ENCODE peak calls at places on chromosomes 2 and 18, in five cellular contexts. One of them, this sample, is unnamed.

GRCh38 chr2:27885656-27886055 is 4.5 kb downstream of the RBKS start:
- DNase-seq in HCT116: no peak
- DNase-seq in K562: no peak
- DNase-seq in H1: no peak
- DNase-seq in GM12878: no peak
- DNase-seq in this sample: no peak

GRCh38 chr2:144776766-144777165 is 256.8 kb upstream of the ZEB2 start:
- DNase-seq in HCT116: no peak
- DNase-seq in K562: no peak
- DNase-seq in H1: no peak
- DNase-seq in GM12878: no peak
- DNase-seq in this sample: no peak

GRCh38 chr2:47485751-47486300 is 82.9 kb downstream of the MSH2 start:
- DNase-seq in HCT116: no peak
- DNase-seq in K562: no peak
- DNase-seq in H1: no peak
- DNase-seq in GM12878: no peak
- DNase-seq in this sample: no peak

GRCh38 chr2:112783187-112783721 is 1.0 kb downstream of the IL1A start:
- DNase-seq in HCT116: no peak
- DNase-seq in K562: no peak
- DNase-seq in H1: no peak
- DNase-seq in GM12878: no peak
- DNase-seq in this sample: no peak

GRCh38 chr2:102664439-102665042 is 45.2 kb downstream of the SLC9A2 start:
- DNase-seq in HCT116: peak
- DNase-seq in K562: peak
- DNase-seq in H1: no peak
- DNase-seq in GM12878: peak
- DNase-seq in this sample: peak

GRCh38 chr2:177148477-177149154 is 64.0 kb upstream of the HNRNPA3 start:
- DNase-seq in HCT116: peak
- DNase-seq in K562: peak
- DNase-seq in H1: peak
- DNase-seq in GM12878: peak
- DNase-seq in this sample: peak

GRCh38 chr2:59754336-59754735 is 799.1 kb downstream of the BCL11A start:
- DNase-seq in HCT116: no peak
- DNase-seq in K562: no peak
- DNase-seq in H1: no peak
- DNase-seq in GM12878: no peak
- DNase-seq in this sample: no peak

GRCh38 chr18:673769-674168 is 16.3 kb downstream of the TYMS start:
- DNase-seq in HCT116: no peak
- DNase-seq in K562: no peak
- DNase-seq in H1: no peak
- DNase-seq in GM12878: no peak
- DNase-seq in this sample: no peak

GRCh38 chr2:77713412-77713811 is 191.2 kb upstream of the LRRTM4 start:
- DNase-seq in HCT116: no peak
- DNase-seq in K562: no peak
- DNase-seq in H1: no peak
- DNase-seq in GM12878: no peak
- DNase-seq in this sample: no peak

DNA sequence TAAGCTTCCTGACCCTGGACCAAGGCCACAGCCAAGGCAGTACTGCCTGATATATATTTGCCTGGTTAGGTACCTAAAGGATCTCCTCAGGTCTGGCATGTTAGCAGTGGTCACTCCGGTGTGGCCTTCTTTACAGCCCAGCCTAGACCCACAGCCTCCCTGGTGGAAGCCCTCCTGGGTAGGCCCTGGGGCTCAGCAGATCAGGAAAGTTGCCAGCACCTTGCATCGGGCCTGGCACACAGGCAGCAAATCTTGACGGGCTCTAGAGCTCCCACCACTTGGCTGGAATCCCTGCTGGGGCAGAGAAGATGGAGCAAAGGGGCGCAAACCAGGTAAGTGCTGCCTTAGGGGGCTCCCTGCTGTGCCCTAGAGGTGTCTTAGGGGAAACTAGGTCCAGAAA is 40.9 kb upstream of the ATP6V1B1 start:
- DNase-seq in HCT116: no peak
- DNase-seq in K562: no peak
- DNase-seq in H1: no peak
- DNase-seq in GM12878: no peak
- DNase-seq in this sample: no peak
- TF ChIP-seq SRF in HCT116: no peak
- TF ChIP-seq SRF in K562: no peak
- TF ChIP-seq SRF in H1: no peak
- TF ChIP-seq SRF in GM12878: no peak
- TF ChIP-seq SRF in this sample: no peak

DNA sequence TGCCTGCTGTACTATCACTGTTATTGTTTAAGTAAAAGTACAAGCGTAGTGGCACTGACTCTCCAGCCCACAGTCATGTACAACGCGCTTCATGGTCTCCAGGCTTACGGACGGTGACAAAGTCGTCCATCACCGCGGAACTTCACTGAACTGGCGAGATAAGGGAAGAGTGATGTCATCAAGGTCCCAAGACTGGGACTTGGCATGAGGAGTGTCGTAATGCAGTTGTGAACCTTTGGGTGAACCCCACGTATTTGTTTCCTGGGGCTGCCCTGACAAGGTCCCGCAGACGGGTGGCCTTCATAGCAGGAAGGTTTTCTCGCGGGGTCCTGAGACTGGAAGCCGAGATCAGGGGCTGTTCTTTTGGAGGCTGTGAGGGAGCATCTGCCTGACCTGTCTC is 17.3 kb downstream of the NFATC1 start:
- DNase-seq in HCT116: no peak
- DNase-seq in K562: peak
- DNase-seq in H1: no peak
- DNase-seq in GM12878: no peak
- DNase-seq in this sample: no peak
- TF ChIP-seq CEBPB in HCT116: no peak
- TF ChIP-seq CEBPB in K562: peak
- TF ChIP-seq CEBPB in H1: no peak
- TF ChIP-seq CEBPB in GM12878: no peak
- TF ChIP-seq CEBPB in this sample: no peak

GRCh38 chr2:186991766-186992417 is 142.9 kb upstream of the ZSWIM2 start:
- DNase-seq in HCT116: no peak
- DNase-seq in K562: no peak
- DNase-seq in H1: no peak
- DNase-seq in GM12878: no peak
- DNase-seq in this sample: no peak

GRCh38 chr2:186995092-186995491 is 146.1 kb upstream of the ZSWIM2 start:
- DNase-seq in HCT116: no peak
- DNase-seq in K562: no peak
- DNase-seq in H1: no peak
- DNase-seq in GM12878: no peak
- DNase-seq in this sample: no peak

GRCh38 chr2:186992597-186992996 is 143.6 kb upstream of the ZSWIM2 start:
- DNase-seq in HCT116: no peak
- DNase-seq in K562: no peak
- DNase-seq in H1: no peak
- DNase-seq in GM12878: no peak
- DNase-seq in this sample: no peak
- TF ChIP-seq SRF in HCT116: no peak
- TF ChIP-seq SRF in K562: no peak
- TF ChIP-seq SRF in H1: no peak
- TF ChIP-seq SRF in GM12878: no peak
- TF ChIP-seq SRF in this sample: no peak

GRCh38 chr18:45291616-45292612 is 323.4 kb upstream of the SLC14A2 start:
- DNase-seq in HCT116: no peak
- DNase-seq in K562: no peak
- DNase-seq in H1: no peak
- DNase-seq in GM12878: no peak
- DNase-seq in this sample: no peak

GRCh38 chr18:45287531-45287930 is 327.7 kb upstream of the SLC14A2 start:
- DNase-seq in HCT116: no peak
- DNase-seq in K562: no peak
- DNase-seq in H1: no peak
- DNase-seq in GM12878: no peak
- DNase-seq in this sample: no peak

GRCh38 chr18:45295388-45295787 is 319.9 kb upstream of the SLC14A2 start:
- DNase-seq in HCT116: no peak
- DNase-seq in K562: no peak
- DNase-seq in H1: no peak
- DNase-seq in GM12878: no peak
- DNase-seq in this sample: no peak

GRCh38 chr18:45285251-45285650 is 330.0 kb upstream of the SLC14A2 start:
- DNase-seq in HCT116: no peak
- DNase-seq in K562: no peak
- DNase-seq in H1: no peak
- DNase-seq in GM12878: no peak
- DNase-seq in this sample: no peak

GRCh38 chr18:45290364-45290763 is 324.9 kb upstream of the SLC14A2 start:
- DNase-seq in HCT116: no peak
- DNase-seq in K562: no peak
- DNase-seq in H1: no peak
- DNase-seq in GM12878: no peak
- DNase-seq in this sample: no peak
- TF ChIP-seq CEBPB in HCT116: no peak
- TF ChIP-seq CEBPB in K562: no peak
- TF ChIP-seq CEBPB in H1: no peak
- TF ChIP-seq CEBPB in GM12878: no peak
- TF ChIP-seq CEBPB in this sample: no peak

GRCh38 chr2:240917009-240917683 is 11.0 kb downstream of the CROCC2 start:
- DNase-seq in HCT116: no peak
- DNase-seq in K562: no peak
- DNase-seq in H1: no peak
- DNase-seq in GM12878: no peak
- DNase-seq in this sample: no peak
- TF ChIP-seq SRF in HCT116: no peak
- TF ChIP-seq SRF in K562: no peak
- TF ChIP-seq SRF in H1: no peak
- TF ChIP-seq SRF in GM12878: no peak
- TF ChIP-seq SRF in this sample: no peak

DNA sequence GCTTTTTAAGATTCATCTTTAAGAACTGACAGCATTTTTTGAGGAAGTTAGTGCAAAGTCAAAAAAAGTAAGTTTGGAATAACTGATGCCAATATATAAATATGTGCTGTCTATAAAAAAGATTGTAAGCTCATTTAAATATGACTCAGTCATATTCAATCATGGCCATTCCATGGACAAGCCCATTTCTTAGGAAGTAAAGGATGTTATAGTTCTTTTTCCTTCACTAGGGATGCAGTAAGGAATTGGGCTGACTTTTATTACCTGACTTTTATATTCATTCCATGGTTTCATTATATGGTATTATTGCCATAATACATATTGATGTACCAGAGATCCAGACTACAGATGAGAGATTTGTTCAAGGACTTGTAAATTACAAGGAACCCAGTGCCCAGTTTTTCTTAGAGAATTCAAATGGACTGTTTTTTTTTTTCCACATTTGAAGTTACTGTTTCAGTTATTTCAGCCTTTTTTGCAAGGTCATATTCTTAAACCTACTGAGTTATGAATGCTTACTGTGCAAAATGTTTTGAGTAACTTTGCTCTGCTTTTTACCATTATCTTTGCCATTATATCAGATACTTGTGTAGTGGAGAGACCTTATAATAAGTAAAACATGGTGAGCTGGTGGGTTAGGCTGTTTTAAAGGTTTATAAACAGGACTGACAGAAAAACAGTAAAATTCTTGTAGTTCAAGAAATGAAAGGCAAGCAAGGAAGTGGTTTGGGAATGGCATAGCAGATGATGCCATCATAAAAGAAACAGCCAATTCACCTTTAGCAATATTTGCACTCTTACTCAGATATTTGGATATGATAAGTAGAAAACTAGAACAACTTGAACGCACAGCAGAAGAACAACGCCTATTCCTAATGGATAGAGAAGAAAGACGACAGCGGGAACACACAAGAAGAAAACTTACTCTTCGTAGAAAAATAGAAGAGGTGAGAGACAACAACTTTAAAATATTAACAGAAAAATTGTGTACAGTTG is 7.6 kb downstream of the FSIP2 start:
- DNase-seq in HCT116: no peak
- DNase-seq in K562: no peak
- DNase-seq in H1: no peak
- DNase-seq in GM12878: no peak
- DNase-seq in this sample: peak
- TF ChIP-seq CEBPB in HCT116: no peak
- TF ChIP-seq CEBPB in K562: no peak
- TF ChIP-seq CEBPB in H1: no peak
- TF ChIP-seq CEBPB in GM12878: no peak
- TF ChIP-seq CEBPB in this sample: no peak

GRCh38 chr2:43610361-43610760 is 14.5 kb upstream of the THADA start:
- DNase-seq in HCT116: no peak
- DNase-seq in K562: no peak
- DNase-seq in H1: no peak
- DNase-seq in GM12878: no peak
- DNase-seq in this sample: no peak

GRCh38 chr2:43609304-43609883 is 13.6 kb upstream of the THADA start:
- DNase-seq in HCT116: peak
- DNase-seq in K562: peak
- DNase-seq in H1: no peak
- DNase-seq in GM12878: no peak
- DNase-seq in this sample: peak

GRCh38 chr2:43616967-43617366 is 20.1 kb upstream of the PLEKHH2 start:
- DNase-seq in HCT116: no peak
- DNase-seq in K562: no peak
- DNase-seq in H1: no peak
- DNase-seq in GM12878: no peak
- DNase-seq in this sample: no peak

GRCh38 chr2:43612944-43613343 is 17.1 kb upstream of the THADA start:
- DNase-seq in HCT116: no peak
- DNase-seq in K562: no peak
- DNase-seq in H1: no peak
- DNase-seq in GM12878: no peak
- DNase-seq in this sample: peak

GRCh38 chr2:43611987-43612894 is 16.4 kb upstream of the THADA start:
- DNase-seq in HCT116: peak
- DNase-seq in K562: peak
- DNase-seq in H1: no peak
- DNase-seq in GM12878: peak
- DNase-seq in this sample: peak
- TF ChIP-seq SRF in HCT116: no peak
- TF ChIP-seq SRF in K562: peak
- TF ChIP-seq SRF in H1: no peak
- TF ChIP-seq SRF in GM12878: no peak
- TF ChIP-seq SRF in this sample: no peak

GRCh38 chr2:74910245-74910644 is 48.2 kb upstream of the POLE4 start:
- DNase-seq in HCT116: no peak
- DNase-seq in K562: no peak
- DNase-seq in H1: no peak
- DNase-seq in GM12878: no peak
- DNase-seq in this sample: no peak

GRCh38 chr2:74915743-74916142 is 42.7 kb upstream of the POLE4 start:
- DNase-seq in HCT116: no peak
- DNase-seq in K562: no peak
- DNase-seq in H1: no peak
- DNase-seq in GM12878: peak
- DNase-seq in this sample: no peak

GRCh38 chr2:74906395-74906794 is 52.0 kb upstream of the POLE4 start:
- DNase-seq in HCT116: no peak
- DNase-seq in K562: no peak
- DNase-seq in H1: no peak
- DNase-seq in GM12878: no peak
- DNase-seq in this sample: no peak

GRCh38 chr2:74908763-74909444 is 49.5 kb upstream of the POLE4 start:
- DNase-seq in HCT116: no peak
- DNase-seq in K562: no peak
- DNase-seq in H1: no peak
- DNase-seq in GM12878: no peak
- DNase-seq in this sample: peak

GRCh38 chr2:74911061-74911460 is 47.4 kb upstream of the POLE4 start:
- DNase-seq in HCT116: no peak
- DNase-seq in K562: no peak
- DNase-seq in H1: no peak
- DNase-seq in GM12878: no peak
- DNase-seq in this sample: no peak
- TF ChIP-seq CEBPB in HCT116: no peak
- TF ChIP-seq CEBPB in K562: no peak
- TF ChIP-seq CEBPB in H1: no peak
- TF ChIP-seq CEBPB in GM12878: no peak
- TF ChIP-seq CEBPB in this sample: no peak